ENCODE peak calls at places on chromosomes 11 and 22, in five cellular contexts. E is posterior cingulate gyrus; O is WERI-Rb-1; S is activated effector memory CD4-positive, alpha-beta T cell treated with anti-CD3 and anti-CD28 coated beads, Interleukin-2, amount 50 U/mL, for 16 hours; N is cardiac muscle cell. Y is an unnamed sample.

GRCh38 chr11:19025799-19026406 is 34.6 kb downstream of the MRGPRX2 start:
- DNase-seq in E (no peak), O (no peak), S (no peak), N (peak; percentile 77), Y (no peak)

GRCh38 chr11:60717956-60718355 is 6.6 kb upstream of the MS4A18 start:
- DNase-seq in E (no peak), O (no peak), S (no peak), N (no peak), Y (no peak)

GRCh38 chr22:47029244-47030001 is 267.0 kb downstream of the TBC1D22A start:
- DNase-seq in E (peak; percentile 61), O (no peak), S (peak; percentile 55), N (no peak), Y (no peak)

GRCh38 chr11:75241906-75242644 is 1.5 kb downstream of the TPBGL start:
- DNase-seq in E (peak; percentile 74), O (no peak), S (peak; percentile 55), N (no peak), Y (no peak)

GRCh38 chr11:119484741-119485605 is 62.0 kb upstream of the THY1 start:
- DNase-seq in E (no peak), O (peak; percentile 64), S (peak; percentile 59), N (no peak), Y (no peak)

GRCh38 chr11:68904458-68904847 is 762 bp downstream of the IGHMBP2 start:
- DNase-seq in E (no peak), O (peak; percentile 23), S (no peak), N (no peak), Y (peak; percentile 10)

GRCh38 chr11:125935629-125936199 is 10.1 kb upstream of the VSIG10L2 start:
- DNase-seq in E (peak; percentile 40), O (no peak), S (no peak), N (no peak), Y (no peak)

GRCh38 chr22:46081036-46081830 is 69.1 kb upstream of the PPARA start:
- DNase-seq in E (peak; percentile 85), O (no peak), S (peak; percentile 58), N (no peak), Y (peak; percentile 82)

GRCh38 chr11:57276857-57277505 is 39.9 kb upstream of the APLNR start:
- DNase-seq in E (no peak), O (no peak), S (no peak), N (no peak), Y (no peak)

GRCh38 chr11:86473991-86474833 is 99.5 kb downstream of the CCDC81 start:
- DNase-seq in E (no peak), O (no peak), S (no peak), N (no peak), Y (no peak)

GRCh38 chr11:4713241-4713640 is 8.7 kb downstream of the MMP26 start:
- DNase-seq in E (no peak), O (no peak), S (no peak), N (no peak), Y (no peak)

Y was measured in hippocampal formation.